ENCODE peak calls at places on chromosomes 1 and 21, in nine cellular contexts. One of them, this sample, is unnamed.

GRCh38 chr21:33300701-33301631 is 23.8 kb upstream of the IFNAR1 start:
- DNase-seq in iPS-NIHi11: no peak
- DNase-seq in HEK293T: no peak
- DNase-seq in HS-5: no peak
- DNase-seq in non-pigmented ciliary epithelial cell: no peak
- DNase-seq in COR-L47: peak; percentile 25
- DNase-seq in tibial artery: no peak
- DNase-seq in activated naive CD4-positive, alpha-beta T cell: no peak
- DNase-seq in T-cell: no peak
- DNase-seq in this sample: no peak

GRCh38 chr1:27374687-27375086 is at the start of gene FCN3:
- DNase-seq in iPS-NIHi11: no peak
- DNase-seq in HEK293T: no peak
- DNase-seq in HS-5: no peak
- DNase-seq in non-pigmented ciliary epithelial cell: no peak
- DNase-seq in COR-L47: no peak
- DNase-seq in tibial artery: no peak
- DNase-seq in activated naive CD4-positive, alpha-beta T cell: no peak
- DNase-seq in T-cell: no peak
- DNase-seq in this sample: no peak

GRCh38 chr1:40252601-40253000 is 4.9 kb downstream of the TMCO2 start:
- DNase-seq in iPS-NIHi11: no peak
- DNase-seq in HEK293T: no peak
- DNase-seq in HS-5: no peak
- DNase-seq in non-pigmented ciliary epithelial cell: no peak
- DNase-seq in COR-L47: no peak
- DNase-seq in tibial artery: no peak
- DNase-seq in activated naive CD4-positive, alpha-beta T cell: no peak
- DNase-seq in T-cell: no peak
- DNase-seq in this sample: no peak

GRCh38 chr1:112083487-112083886 is 94.0 kb upstream of the KCND3 start:
- DNase-seq in iPS-NIHi11: peak; percentile 43
- DNase-seq in HEK293T: peak; percentile 23
- DNase-seq in HS-5: no peak
- DNase-seq in non-pigmented ciliary epithelial cell: no peak
- DNase-seq in COR-L47: no peak
- DNase-seq in tibial artery: no peak
- DNase-seq in activated naive CD4-positive, alpha-beta T cell: no peak
- DNase-seq in T-cell: no peak
- DNase-seq in this sample: no peak

GRCh38 chr1:158093376-158093775 is 87.3 kb upstream of the CD1D start:
- DNase-seq in iPS-NIHi11: no peak
- DNase-seq in HEK293T: no peak
- DNase-seq in HS-5: no peak
- DNase-seq in non-pigmented ciliary epithelial cell: no peak
- DNase-seq in COR-L47: no peak
- DNase-seq in tibial artery: no peak
- DNase-seq in activated naive CD4-positive, alpha-beta T cell: no peak
- DNase-seq in T-cell: no peak
- DNase-seq in this sample: no peak

GRCh38 chr1:212641956-212642355 is 33.4 kb downstream of the ATF3 start:
- DNase-seq in iPS-NIHi11: no peak
- DNase-seq in HEK293T: no peak
- DNase-seq in HS-5: no peak
- DNase-seq in non-pigmented ciliary epithelial cell: no peak
- DNase-seq in COR-L47: no peak
- DNase-seq in tibial artery: no peak
- DNase-seq in activated naive CD4-positive, alpha-beta T cell: no peak
- DNase-seq in T-cell: no peak
- DNase-seq in this sample: no peak

GRCh38 chr1:39214998-39215873 is 10.7 kb downstream of the MACF1 start:
- DNase-seq in iPS-NIHi11: no peak
- DNase-seq in HEK293T: no peak
- DNase-seq in HS-5: no peak
- DNase-seq in non-pigmented ciliary epithelial cell: no peak
- DNase-seq in COR-L47: no peak
- DNase-seq in tibial artery: no peak
- DNase-seq in activated naive CD4-positive, alpha-beta T cell: no peak
- DNase-seq in T-cell: peak; percentile 18
- DNase-seq in this sample: peak; percentile 37

GRCh38 chr1:20291621-20292020 is 946 bp downstream of the VWA5B1 start:
- DNase-seq in iPS-NIHi11: peak; percentile 31
- DNase-seq in HEK293T: no peak
- DNase-seq in HS-5: no peak
- DNase-seq in non-pigmented ciliary epithelial cell: no peak
- DNase-seq in COR-L47: peak; percentile 18
- DNase-seq in tibial artery: no peak
- DNase-seq in activated naive CD4-positive, alpha-beta T cell: no peak
- DNase-seq in T-cell: peak; percentile 1
- DNase-seq in this sample: no peak

GRCh38 chr21:15152591-15152990 is 87.8 kb upstream of the NRIP1 start:
- DNase-seq in iPS-NIHi11: no peak
- DNase-seq in HEK293T: no peak
- DNase-seq in HS-5: no peak
- DNase-seq in non-pigmented ciliary epithelial cell: no peak
- DNase-seq in COR-L47: no peak
- DNase-seq in tibial artery: no peak
- DNase-seq in activated naive CD4-positive, alpha-beta T cell: no peak
- DNase-seq in T-cell: no peak
- DNase-seq in this sample: no peak

GRCh38 chr1:233439721-233440120 is 112.2 kb downstream of the MAP3K21 start:
- DNase-seq in iPS-NIHi11: no peak
- DNase-seq in HEK293T: no peak
- DNase-seq in HS-5: no peak
- DNase-seq in non-pigmented ciliary epithelial cell: no peak
- DNase-seq in COR-L47: no peak
- DNase-seq in tibial artery: no peak
- DNase-seq in activated naive CD4-positive, alpha-beta T cell: no peak
- DNase-seq in T-cell: no peak
- DNase-seq in this sample: no peak

GRCh38 chr1:226364129-226364899 is 43.6 kb downstream of the PARP1 start:
- DNase-seq in iPS-NIHi11: no peak
- DNase-seq in HEK293T: no peak
- DNase-seq in HS-5: no peak
- DNase-seq in non-pigmented ciliary epithelial cell: no peak
- DNase-seq in COR-L47: no peak
- DNase-seq in tibial artery: no peak
- DNase-seq in activated naive CD4-positive, alpha-beta T cell: no peak
- DNase-seq in T-cell: no peak
- DNase-seq in this sample: no peak

This sample was measured in naive thymus-derived CD4-positive, alpha-beta T cell.